ENCODE peak calls at places on chromosomes 11 and 22, in ten cellular contexts. J is adrenal gland, D is uterus, L is heart right ventricle, B is RWPE2, Y is coronary artery, E is fibroblast of lung, N is Panc1, S is cardiac fibroblast, T is lower lobe of right lung. H is an unnamed sample.

GRCh38 chr22:25166266-25167056 is 33.2 kb upstream of the CRYBB3 start:
- DNase-seq in Y (peak), B (no peak), T (no peak), D (no peak), E (no peak), L (no peak), J (no peak), S (no peak), N (no peak), H (no peak)

GRCh38 chr11:100629671-100630070 is 57.4 kb upstream of the ARHGAP42 start:
- DNase-seq in S (peak), T (no peak), N (no peak), Y (no peak), E (no peak), L (no peak), J (no peak), B (no peak), D (no peak), H (no peak)

GRCh38 chr11:394034-394857 is at the start of gene PKP3:
- DNase-seq in Y (no peak), J (no peak), B (peak), N (no peak), E (peak), S (peak), D (no peak), L (peak), T (peak), H (no peak)

GRCh38 chr11:27757953-27758352 is 57.7 kb upstream of the BDNF start:
- DNase-seq in S (peak), T (no peak), N (no peak), Y (no peak), D (no peak), L (no peak), E (peak), J (no peak), B (no peak), H (no peak)

GRCh38 chr22:47282366-47282765 is 519.9 kb downstream of the TBC1D22A start:
- DNase-seq in E (no peak), T (no peak), B (peak), N (no peak), D (no peak), L (no peak), Y (no peak), J (no peak), S (no peak), H (no peak)

GRCh38 chr11:130897262-130898182 is 18.8 kb downstream of the SNX19 start:
- DNase-seq in D (peak), S (peak), B (peak), Y (peak), J (peak), E (peak), N (no peak), T (peak), L (peak), H (no peak)

GRCh38 chr11:28760676-28761390 is 652.6 kb downstream of the METTL15 start:
- DNase-seq in S (no peak), E (peak), D (no peak), L (no peak), Y (no peak), B (no peak), T (no peak), J (no peak), N (no peak), H (no peak)

GRCh38 chr22:21651521-21652009 is 9.5 kb downstream of the SDF2L1 start:
- DNase-seq in B (no peak), E (no peak), L (no peak), S (no peak), T (no peak), Y (no peak), J (no peak), D (no peak), N (no peak), H (no peak)

GRCh38 chr11:96027021-96027420 is 103.1 kb upstream of the MTMR2 start:
- DNase-seq in D (no peak), N (no peak), B (no peak), S (no peak), T (no peak), J (no peak), Y (no peak), L (no peak), E (no peak), H (no peak)

GRCh38 chr11:75365711-75366181 is 14.3 kb upstream of the ARRB1 start:
- DNase-seq in T (no peak), J (no peak), L (no peak), B (no peak), Y (no peak), D (no peak), N (no peak), S (peak), E (peak), H (no peak)

GRCh38 chr22:31488988-31489617 is 539 bp downstream of the EIF4ENIF1 start:
- DNase-seq in Y (peak), E (peak), L (peak), N (no peak), D (peak), S (peak), T (peak), J (peak), B (no peak), H (no peak)

GRCh38 chr11:67253872-67254624 is 12.2 kb upstream of the GRK2 start:
- DNase-seq in B (no peak), J (peak), E (no peak), T (no peak), N (no peak), D (no peak), S (no peak), Y (no peak), L (no peak), H (no peak)

GRCh38 chr11:58787903-58788302 is 56.2 kb upstream of the GLYAT start:
- DNase-seq in T (no peak), N (no peak), S (peak), B (no peak), E (peak), D (no peak), J (no peak), L (no peak), Y (no peak), H (no peak)

GRCh38 chr11:72293910-72294533 is 50.0 kb upstream of the PHOX2A start:
- DNase-seq in B (no peak), Y (peak), S (no peak), E (no peak), D (no peak), J (peak), N (no peak), T (no peak), L (no peak), H (no peak)

GRCh38 chr11:35163707-35164496 is 24.9 kb downstream of the CD44 start:
- DNase-seq in S (no peak), L (no peak), D (no peak), J (no peak), N (no peak), B (no peak), Y (no peak), T (no peak), E (no peak), H (no peak)

GRCh38 chr22:20560716-20561115 is 53.3 kb downstream of the MED15 start:
- DNase-seq in B (no peak), N (no peak), D (no peak), L (no peak), S (no peak), E (no peak), T (no peak), J (no peak), Y (no peak), H (no peak)

GRCh38 chr11:34960277-34960676 is 43.9 kb downstream of the PDHX start:
- DNase-seq in B (no peak), Y (no peak), T (no peak), J (peak), S (peak), N (no peak), L (peak), D (no peak), E (no peak), H (no peak)

GRCh38 chr22:19569976-19570375 is 45.8 kb upstream of the CLDN5 start:
- DNase-seq in D (no peak), E (no peak), L (no peak), B (no peak), S (no peak), T (no peak), Y (no peak), J (no peak), N (no peak), H (no peak)

GRCh38 chr22:49879871-49880270 is 26.2 kb downstream of the ZBED4 start:
- DNase-seq in J (no peak), T (no peak), N (no peak), S (no peak), L (no peak), Y (no peak), D (no peak), B (no peak), E (no peak), H (no peak)
- TF ChIP-seq CTCF in J (no peak), T (no peak), N (no peak), S (no peak), L (no peak), Y (no peak), D (no peak), B (no peak), E (no peak), H (no peak)

GRCh38 chr11:128741928-128742327 is 48.1 kb downstream of the FLI1 start:
- DNase-seq in D (no peak), B (no peak), J (no peak), Y (no peak), T (no peak), L (no peak), E (no peak), N (no peak), S (no peak), H (no peak)

GRCh38 chr11:128747728-128748148 is 53.9 kb downstream of the FLI1 start:
- DNase-seq in S (no peak), D (no peak), N (no peak), L (no peak), B (no peak), T (no peak), Y (no peak), E (no peak), J (no peak), H (no peak)

GRCh38 chr11:128741511-128741910 is 47.6 kb downstream of the FLI1 start:
- DNase-seq in D (no peak), E (no peak), T (no peak), Y (no peak), J (no peak), B (no peak), N (no peak), L (no peak), S (no peak), H (no peak)

GRCh38 chr11:128749986-128750385 is 56.1 kb downstream of the FLI1 start:
- DNase-seq in E (no peak), L (no peak), N (no peak), B (no peak), S (no peak), T (no peak), D (no peak), Y (no peak), J (no peak), H (no peak)

GRCh38 chr11:128745296-128746183 is 51.7 kb downstream of the FLI1 start:
- DNase-seq in Y (no peak), L (no peak), S (peak), E (peak), D (no peak), T (no peak), N (no peak), B (no peak), J (no peak), H (peak)
- TF ChIP-seq CTCF in Y (no peak), L (no peak), S (no peak), E (no peak), D (no peak), T (no peak), N (no peak), B (no peak), J (no peak), H (peak)

GRCh38 chr11:11722861-11723260 is 101.1 kb upstream of the GALNT18 start:
- DNase-seq in N (no peak), L (no peak), D (no peak), T (no peak), J (no peak), E (no peak), S (no peak), Y (no peak), B (no peak), H (no peak)
- TF ChIP-seq CTCF in N (peak), L (no peak), D (no peak), T (no peak), J (no peak), E (no peak), S (no peak), Y (no peak), B (no peak), H (no peak)

GRCh38 chr11:1758611-1759150 is 5.0 kb downstream of the CTSD start:
- DNase-seq in Y (no peak), D (no peak), L (no peak), E (no peak), N (no peak), T (no peak), J (no peak), B (no peak), S (no peak), H (no peak)

GRCh38 chr11:1757861-1758610 is 5.7 kb downstream of the CTSD start:
- DNase-seq in B (no peak), J (peak), T (peak), E (no peak), Y (no peak), L (no peak), D (no peak), S (no peak), N (no peak), H (peak)

GRCh38 chr11:1756024-1756561 is 5.7 kb upstream of the IFITM10 start:
- DNase-seq in J (peak), S (no peak), Y (no peak), L (peak), D (no peak), B (no peak), E (no peak), N (no peak), T (peak), H (peak)

GRCh38 chr11:1755344-1756023 is 5.1 kb upstream of the IFITM10 start:
- DNase-seq in L (peak), T (peak), B (no peak), Y (no peak), J (peak), N (no peak), D (no peak), S (no peak), E (no peak), H (no peak)

GRCh38 chr11:1756791-1757771 is 6.6 kb downstream of the CTSD start:
- DNase-seq in D (no peak), S (no peak), N (no peak), E (no peak), B (no peak), J (no peak), L (no peak), T (peak), Y (no peak), H (peak)
- TF ChIP-seq CTCF in D (no peak), S (no peak), N (no peak), E (no peak), B (no peak), J (no peak), L (no peak), T (no peak), Y (no peak), H (no peak)

DNA sequence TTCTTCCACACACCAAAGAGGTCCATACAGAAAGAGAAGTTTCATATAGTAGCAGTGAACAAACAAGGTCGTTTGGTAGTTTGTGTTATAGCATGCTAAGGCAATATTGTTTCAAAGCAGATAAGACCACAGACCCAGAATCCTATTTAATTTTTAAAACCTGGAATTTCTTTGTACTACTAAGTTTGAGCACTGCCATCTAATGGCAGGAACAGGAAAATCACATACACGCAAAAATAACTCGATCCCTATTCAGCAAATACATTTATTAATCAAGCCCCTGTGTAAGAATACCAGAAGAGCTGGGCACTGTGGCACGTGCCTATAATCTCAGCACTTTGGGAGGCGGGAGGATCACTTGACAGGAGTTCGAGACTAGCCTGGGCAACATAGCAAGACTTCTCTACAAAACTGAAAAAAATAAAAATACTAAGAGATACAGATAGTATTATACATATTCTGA is 2.9 kb upstream of the BTBD10 start:
- DNase-seq in J (no peak), N (no peak), D (no peak), E (peak), S (peak), B (no peak), Y (no peak), L (no peak), T (no peak), H (no peak)
- TF ChIP-seq CTCF in J (peak), N (peak), D (peak), E (peak), S (peak), B (peak), Y (no peak), L (peak), T (peak), H (peak)

DNA sequence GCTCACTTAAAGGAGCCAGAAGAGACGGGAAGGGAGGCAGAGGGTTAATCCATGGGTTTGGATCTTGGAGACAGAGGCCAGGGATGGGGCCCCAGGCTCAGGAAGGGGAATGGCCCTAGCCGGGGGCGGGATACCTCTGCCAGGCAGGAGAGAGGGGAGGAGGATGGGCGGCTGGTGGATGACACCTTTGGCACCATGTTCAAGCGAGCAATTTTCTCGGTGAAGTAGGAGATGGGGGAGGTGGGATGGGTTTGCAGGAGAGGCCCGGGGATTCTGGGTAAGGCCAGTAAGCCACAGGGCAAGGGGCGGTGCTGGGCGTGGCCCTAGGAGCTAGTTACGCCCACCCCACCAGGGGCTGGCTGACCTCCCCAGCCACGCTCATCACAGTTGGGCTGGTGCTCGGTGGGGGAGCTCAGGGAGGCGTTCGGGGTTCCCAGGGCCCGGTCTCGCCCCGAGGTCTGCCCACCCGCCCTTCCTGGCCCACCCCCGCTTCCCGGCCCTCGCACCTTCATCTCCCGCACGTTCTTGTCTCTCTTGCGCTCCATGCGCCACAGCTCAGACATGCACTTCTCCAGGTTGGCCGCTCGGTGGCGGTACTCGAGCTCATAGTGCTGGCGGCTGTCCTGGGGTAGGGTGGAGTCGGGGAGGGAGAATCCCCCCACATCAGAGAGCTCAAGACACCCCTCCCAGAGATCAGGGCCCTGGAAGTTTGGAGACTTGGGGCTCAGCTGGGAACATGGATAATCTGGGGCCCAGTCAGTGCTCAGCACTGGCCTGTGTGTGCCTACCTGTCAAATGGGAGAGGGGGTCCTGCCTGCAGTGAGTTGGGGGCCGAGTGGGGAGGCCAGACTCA is 12.7 kb downstream of the BAIAP2L2 start:
- DNase-seq in J (no peak), D (no peak), Y (no peak), B (peak), T (peak), E (no peak), L (no peak), N (no peak), S (no peak), H (no peak)
- TF ChIP-seq CTCF in J (no peak), D (no peak), Y (no peak), B (no peak), T (peak), E (peak), L (no peak), N (no peak), S (peak), H (no peak)

GRCh38 chr11:107689317-107690202 is 22.3 kb downstream of the SLN start:
- DNase-seq in L (peak), B (no peak), T (peak), J (peak), S (peak), E (peak), D (peak), Y (no peak), N (no peak), H (no peak)
- TF ChIP-seq CTCF in L (peak), B (peak), T (peak), J (peak), S (peak), E (peak), D (peak), Y (peak), N (peak), H (peak)

DNA sequence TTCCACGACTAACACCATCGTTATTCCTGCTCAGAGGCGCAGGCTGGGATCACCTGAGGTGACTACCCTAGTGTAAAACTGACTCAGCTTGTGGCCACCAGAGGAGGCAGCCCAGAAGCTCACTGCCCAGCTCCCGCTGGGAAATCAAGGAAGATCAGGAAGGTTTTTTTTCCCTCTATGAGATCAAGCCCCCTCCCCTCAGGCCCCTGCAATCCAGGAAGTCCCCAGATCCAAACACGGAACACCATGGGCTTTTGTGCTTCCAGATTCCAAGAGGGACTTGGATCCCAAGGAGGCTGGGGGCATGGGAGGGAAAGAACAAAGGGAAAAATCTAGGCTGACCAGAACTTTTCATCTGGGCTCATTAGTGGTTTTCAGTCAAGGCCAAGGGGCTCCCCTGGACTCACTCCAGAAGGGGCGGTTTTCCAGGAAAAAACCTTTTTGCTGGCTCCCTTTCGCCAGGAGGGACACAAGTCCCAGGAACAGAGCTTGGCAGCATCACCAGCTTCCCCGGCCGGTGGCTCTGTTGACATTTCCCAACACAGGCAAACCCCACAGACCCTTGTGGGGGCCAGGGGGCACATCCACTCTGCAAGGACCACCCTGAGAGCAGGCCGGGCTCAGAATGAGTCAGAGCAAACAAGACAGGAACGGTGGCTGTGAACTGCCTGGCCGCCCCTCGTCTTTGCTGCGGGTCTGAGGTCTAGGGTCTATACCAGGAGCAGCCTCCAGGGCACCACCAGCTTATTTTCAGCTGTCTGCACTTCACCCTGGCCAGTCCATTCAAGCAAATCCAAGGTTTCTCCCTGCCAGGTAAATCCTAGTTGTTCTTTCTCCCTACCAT is 36.8 kb downstream of the MYH9 start:
- DNase-seq in D (no peak), S (peak), L (peak), E (peak), B (no peak), J (peak), N (no peak), T (no peak), Y (peak), H (no peak)
- TF ChIP-seq CTCF in D (peak), S (peak), L (no peak), E (no peak), B (no peak), J (no peak), N (no peak), T (no peak), Y (no peak), H (no peak)

GRCh38 chr11:99565333-99565732 is 544.6 kb downstream of the CNTN5 start:
- DNase-seq in J (no peak), B (no peak), E (no peak), L (no peak), T (no peak), D (no peak), Y (no peak), S (no peak), N (no peak), H (no peak)
- TF ChIP-seq CTCF in J (no peak), B (no peak), E (no peak), L (no peak), T (no peak), D (no peak), Y (no peak), S (no peak), N (no peak), H (no peak)